ENCODE peak calls at places on chromosomes 13 and 19, in nine cellular contexts. Q is stimulated activated naive CD8-positive, alpha-beta T cell treated with anti-CD3 and anti-CD28 coated beads, Interleukin-15, Interleukin-2, amounts not matched to agents 100 U/mL and 50 U/mL, for 24 hours; H is T1000; G is T-helper 9 cell; N is adrenal gland; X is IMR-90; T is right atrium auricular region; J is stimulated activated CD4-positive, alpha-beta T cell treated with anti-CD3 and anti-CD28 coated beads, Interleukin-4, amount 100 ng/mL, for 1 hour; K is memory B cell. R is an unnamed sample.

GRCh38 chr13:110308377-110309158 is 1.5 kb downstream of the COL4A2 start:
- DNase-seq in N (no peak), K (no peak), X (no peak), G (no peak), J (no peak), H (no peak), Q (no peak), T (peak), R (peak)

GRCh38 chr19:40521276-40521675 is 54.5 kb downstream of the SPTBN4 start:
- DNase-seq in G (no peak), H (no peak), X (peak), J (no peak), Q (no peak), T (no peak), N (no peak), K (no peak), R (peak)

GRCh38 chr19:46715620-46716012 is 1.3 kb downstream of the PRKD2 start:
- DNase-seq in Q (no peak), N (no peak), H (no peak), K (no peak), J (no peak), G (no peak), T (no peak), X (no peak), R (no peak)

GRCh38 chr13:20171364-20171763 is 10.5 kb upstream of the GJA3 start:
- DNase-seq in Q (no peak), N (no peak), T (no peak), G (no peak), J (no peak), X (no peak), K (no peak), H (no peak), R (no peak)

GRCh38 chr19:36121486-36122124 is 6.3 kb downstream of the TBCB start:
- DNase-seq in H (no peak), X (no peak), J (no peak), T (no peak), K (no peak), Q (no peak), G (no peak), N (no peak), R (no peak)

GRCh38 chr13:27980280-27980998 is 8.1 kb downstream of the URAD start:
- DNase-seq in X (no peak), J (no peak), G (no peak), N (no peak), H (no peak), T (no peak), K (no peak), Q (no peak), R (no peak)

GRCh38 chr19:7743425-7743841 is 3.9 kb downstream of the CD209 start:
- DNase-seq in J (no peak), T (no peak), X (no peak), K (no peak), Q (peak), H (no peak), G (no peak), N (no peak), R (no peak)

GRCh38 chr13:111126509-111126908 is 11.4 kb downstream of the ARHGEF7 start:
- DNase-seq in K (no peak), J (no peak), Q (no peak), G (no peak), X (no peak), N (no peak), T (no peak), H (no peak), R (no peak)

GRCh38 chr13:94656766-94657165 is 55.1 kb downstream of the GPR180 start:
- DNase-seq in G (no peak), N (no peak), K (no peak), Q (no peak), T (no peak), X (peak), H (peak), J (peak), R (peak)

GRCh38 chr19:27796540-27796939 is 1416.4 kb downstream of the UQCRFS1 start:
- DNase-seq in Q (no peak), T (no peak), K (no peak), G (no peak), J (no peak), N (no peak), X (no peak), H (no peak), R (no peak)

GRCh38 chr13:35472308-35473008 is 4.0 kb downstream of the MAB21L1 start:
- DNase-seq in X (no peak), J (no peak), T (no peak), G (no peak), H (no peak), N (no peak), Q (no peak), K (no peak), R (no peak)

GRCh38 chr13:50682002-50682401 is 161.5 kb downstream of the DLEU7 start:
- DNase-seq in K (no peak), G (no peak), X (no peak), N (no peak), H (no peak), T (no peak), J (no peak), Q (no peak), R (no peak)

GRCh38 chr19:48258350-48258749 is 2.6 kb upstream of the CARD8 start:
- DNase-seq in N (no peak), H (no peak), J (no peak), K (no peak), Q (no peak), G (no peak), T (no peak), X (no peak), R (peak)

GRCh38 chr19:35112995-35113693 is 2.5 kb upstream of the FXYD3 start:
- DNase-seq in G (no peak), H (no peak), K (no peak), T (no peak), J (no peak), X (no peak), Q (no peak), N (no peak), R (no peak)

GRCh38 chr13:36339600-36340155 is 6.5 kb downstream of the SPART start:
- DNase-seq in K (no peak), T (no peak), G (no peak), H (no peak), J (no peak), Q (no peak), X (no peak), N (no peak), R (peak)

GRCh38 chr19:4337906-4338440 is 654 bp downstream of the STAP2 start:
- DNase-seq in K (no peak), H (no peak), T (no peak), X (no peak), G (no peak), N (peak), Q (peak), J (no peak), R (peak)

GRCh38 chr13:110298566-110299321 is 8.2 kb downstream of the COL4A1 start:
- DNase-seq in J (no peak), X (no peak), Q (peak), K (no peak), T (peak), G (no peak), H (no peak), N (no peak), R (peak)

R was measured in mesenchymal stem cell.